ENCODE peak calls at places on chromosomes 13 and 19, in four cellular contexts. L is cardiac fibroblast, O is HAP-1, B is foreskin fibroblast. S is an unnamed sample.

GRCh38 chr13:104816716-104817115 is 1718.7 kb downstream of the EFNB2 start:
- DNase-seq in L (no peak), O (no peak), B (no peak), S (no peak)

GRCh38 chr19:16628984-16629691 is 1.1 kb upstream of the MED26 start:
- DNase-seq in B (peak; percentile 87), O (no peak), L (peak; percentile 68), S (no peak)

GRCh38 chr19:4811328-4812131 is 20.0 kb downstream of the TICAM1 start:
- DNase-seq in B (peak; percentile 73), L (peak; percentile 75), O (peak; percentile 45), S (peak; percentile 38)

GRCh38 chr13:78228940-78229339 is 310.3 kb upstream of the EDNRB start:
- DNase-seq in B (no peak), O (no peak), L (peak; percentile 9), S (no peak)

GRCh38 chr13:22240716-22241115 is 569.8 kb downstream of the FGF9 start:
- DNase-seq in O (no peak), B (no peak), L (no peak), S (no peak)

GRCh38 chr13:110008816-110009215 is 222.4 kb upstream of the IRS2 start:
- DNase-seq in L (no peak), B (no peak), O (no peak), S (no peak)

GRCh38 chr19:41295506-41295905 is 14.5 kb upstream of the CCDC97 start:
- DNase-seq in L (no peak), B (no peak), O (no peak), S (no peak)

GRCh38 chr19:6801397-6802086 is 29.0 kb downstream of the VAV1 start:
- DNase-seq in O (no peak), B (no peak), L (peak; percentile 50), S (peak; percentile 54)

GRCh38 chr13:52906122-52906903 is 57.9 kb upstream of the PCDH8 start:
- DNase-seq in O (no peak), B (no peak), L (no peak), S (no peak)

GRCh38 chr13:47004022-47004421 is 107.2 kb upstream of the HTR2A start:
- DNase-seq in O (no peak), L (peak; percentile 31), B (peak; percentile 10), S (no peak)

GRCh38 chr13:76019421-76020044 is 383.4 kb downstream of the LMO7 start:
- DNase-seq in O (peak; percentile 38), B (no peak), L (no peak), S (no peak)

GRCh38 chr13:113080901-113081521 is 24.6 kb upstream of the F7 start:
- DNase-seq in B (no peak), O (no peak), L (no peak), S (no peak)

GRCh38 chr13:101556676-101557121 is 104.2 kb downstream of the ITGBL1 start:
- DNase-seq in B (no peak), L (peak; percentile 33), O (no peak), S (no peak)

GRCh38 chr19:2962018-2962670 is 15.2 kb upstream of the TLE6 start:
- DNase-seq in O (peak; percentile 79), L (peak; percentile 81), B (peak; percentile 69), S (peak; percentile 75)

GRCh38 chr13:46134961-46135522 is 30.2 kb upstream of the CPB2 start:
- DNase-seq in B (peak; percentile 13), L (no peak), O (no peak), S (peak; percentile 90)

GRCh38 chr13:75637101-75637774 is 1.1 kb downstream of the LMO7 start:
- DNase-seq in O (peak; percentile 38), B (peak; percentile 66), L (no peak), S (no peak)

GRCh38 chr13:20492641-20493040 is 33.0 kb downstream of the CRYL1 start:
- DNase-seq in B (peak; percentile 62), L (peak; percentile 33), O (no peak), S (peak; percentile 46)

GRCh38 chr19:51552996-51553725 is 17.9 kb upstream of the ZNF175 start:
- DNase-seq in O (peak; percentile 6), B (peak; percentile 69), L (peak; percentile 68), S (peak; percentile 22)

GRCh38 chr13:101972191-101972590 is 429.7 kb downstream of the FGF14 start:
- DNase-seq in O (no peak), B (no peak), L (no peak), S (no peak)

GRCh38 chr19:4844348-4845179 is 13.1 kb upstream of the TICAM1 start:
- DNase-seq in O (no peak), L (peak; percentile 86), B (peak; percentile 46), S (no peak)

GRCh38 chr13:34017231-34017630 is 199.3 kb downstream of the RFC3 start:
- DNase-seq in B (peak; percentile 39), O (no peak), L (no peak), S (peak; percentile 84)

GRCh38 chr13:42633495-42633894 is 59.5 kb downstream of the TNFSF11 start:
- DNase-seq in L (no peak), O (no peak), B (peak; percentile 23), S (no peak)

GRCh38 chr13:33205804-33206221 is 79.7 kb downstream of the STARD13 start:
- DNase-seq in O (no peak), L (peak; percentile 39), B (no peak), S (peak; percentile 14)

GRCh38 chr19:14347999-14348889 is 33.0 kb upstream of the ADGRE5 start:
- DNase-seq in O (peak; percentile 60), B (peak; percentile 73), L (peak; percentile 61), S (no peak)

GRCh38 chr13:113345486-113345885 is 18.4 kb downstream of the GRTP1 start:
- DNase-seq in B (no peak), L (no peak), O (no peak), S (no peak)

GRCh38 chr13:85521586-85521985 is 277.6 kb downstream of the SLITRK6 start:
- DNase-seq in O (no peak), B (no peak), L (no peak), S (no peak)

GRCh38 chr13:37526710-37527446 is 71.7 kb downstream of the POSTN start:
- DNase-seq in B (peak; percentile 77), L (peak; percentile 69), O (no peak), S (no peak)

GRCh38 chr19:19329199-19329598 is 8.6 kb downstream of the MAU2 start:
- DNase-seq in B (no peak), O (no peak), L (no peak), S (no peak)

GRCh38 chr13:56773148-56773547 is 367.6 kb upstream of the PRR20A start:
- DNase-seq in L (no peak), B (no peak), O (no peak), S (no peak)
- H3K4me3 ChIP-seq in L (no peak overlapping the region), B (no peak overlapping the region), O (no peak overlapping the region), S (no peak overlapping the region)

GRCh38 chr19:12112701-12113100 is 27.4 kb downstream of the ZNF20 start:
- DNase-seq in O (no peak), L (no peak), B (no peak), S (no peak)
- H3K4me3 ChIP-seq in O (no peak overlapping the region), L (no peak overlapping the region), B (no peak overlapping the region), S (no peak overlapping the region)

DNA sequence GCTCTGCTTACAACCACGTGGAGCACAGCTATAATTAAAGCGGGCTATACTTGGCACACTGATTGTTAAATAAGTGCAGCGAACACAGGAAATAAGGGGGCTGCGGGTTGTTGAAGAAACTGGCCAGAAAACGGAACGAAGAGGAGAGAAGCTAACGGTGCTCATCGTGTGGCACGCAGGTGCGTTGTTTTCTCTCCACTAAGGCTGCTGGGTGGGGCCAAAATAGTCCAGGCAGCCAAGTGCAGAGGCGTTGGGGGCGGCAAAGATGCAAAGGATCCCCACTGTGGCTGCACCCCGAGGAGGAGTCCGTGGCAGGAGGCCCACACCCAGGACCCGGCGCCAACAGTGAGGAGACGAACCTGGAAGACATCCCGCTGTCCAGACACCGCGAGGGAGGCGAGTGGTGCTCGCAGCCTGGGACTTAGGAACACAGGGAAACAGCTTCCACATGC is 8.1 kb upstream of the ARL11 start:
- DNase-seq in O (no peak), B (peak; percentile 50), L (no peak), S (no peak)
- H3K4me3 ChIP-seq in O (no peak overlapping the region), B (peak overlapping the region; percentile 50), L (no peak overlapping the region), S (no peak overlapping the region)

GRCh38 chr19:17678836-17679235 is 9.3 kb downstream of the UNC13A start:
- DNase-seq in B (no peak), O (no peak), L (no peak), S (no peak)

GRCh38 chr19:17682273-17682672 is 5.9 kb downstream of the UNC13A start:
- DNase-seq in B (no peak), O (no peak), L (no peak), S (no peak)

GRCh38 chr19:17680235-17680722 is 7.9 kb downstream of the UNC13A start:
- DNase-seq in B (peak; percentile 88), L (peak; percentile 69), O (no peak), S (peak; percentile 22)

GRCh38 chr19:17681505-17682125 is 6.5 kb downstream of the UNC13A start:
- DNase-seq in O (no peak), B (peak; percentile 72), L (peak; percentile 50), S (no peak)

DNA sequence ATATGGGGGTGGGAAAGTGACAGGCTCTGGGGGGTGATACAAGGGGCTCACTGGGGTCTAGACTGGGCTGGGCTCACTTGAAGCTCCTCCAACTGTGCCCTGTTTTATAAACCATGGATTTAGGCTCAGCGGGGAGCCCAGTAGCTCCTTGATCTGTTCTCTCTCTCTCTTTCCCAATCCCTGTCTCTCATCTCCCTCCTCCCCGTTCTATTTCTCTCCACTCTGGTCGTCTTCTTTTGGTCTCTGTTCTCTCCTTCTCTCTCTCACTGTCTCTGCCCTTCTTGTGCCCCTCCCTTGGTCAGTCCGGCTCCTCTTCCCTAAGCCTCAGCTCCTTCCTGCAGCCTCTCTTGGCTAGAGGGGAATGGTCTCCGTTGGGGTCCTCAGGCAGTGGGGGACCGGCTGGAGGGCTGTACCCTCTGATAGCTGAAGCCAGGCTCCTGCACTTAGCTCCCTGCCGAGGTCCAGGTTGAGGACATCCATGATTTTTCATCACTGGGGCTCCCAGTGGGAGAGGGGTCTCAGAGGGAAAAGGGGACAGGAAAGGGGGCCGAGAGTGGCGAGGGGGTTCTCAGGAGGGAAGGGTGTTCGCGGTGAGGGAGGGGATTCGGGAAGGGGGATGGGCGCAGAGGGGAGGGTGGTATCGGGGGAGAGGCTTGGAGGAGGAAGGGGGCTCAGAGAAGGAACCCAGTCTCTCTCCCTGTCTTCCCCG is 8.5 kb downstream of the UNC13A start:
- DNase-seq in O (no peak), B (peak; percentile 25), L (no peak), S (no peak)
- H3K4me3 ChIP-seq in O (no peak overlapping the region), B (peak overlapping the region; percentile 13), L (no peak overlapping the region), S (no peak overlapping the region)